ENCODE peak calls at places on chromosomes 4 and X, in ten cellular contexts. One of them, this sample, is unnamed. For H3K4me1, the result is how much of the 10 kb centered on the place peaks cover.

GRCh38 chrX:140602140-140602539 is 97.3 kb upstream of the SOX3 start:
- DNase-seq in left lung: no peak
- DNase-seq in CD8-positive, alpha-beta T cell: no peak
- DNase-seq in H9: no peak
- DNase-seq in A673: no peak
- DNase-seq in lower lobe of right lung: no peak
- DNase-seq in tibial artery: no peak
- DNase-seq in ovary: no peak
- DNase-seq in thyroid gland: no peak
- DNase-seq in mucosa of descending colon: no peak
- DNase-seq in this sample: no peak

GRCh38 chrX:7972586-7972985 is 45.4 kb upstream of the PNPLA4 start:
- DNase-seq in left lung: no peak
- DNase-seq in CD8-positive, alpha-beta T cell: no peak
- DNase-seq in H9: no peak
- DNase-seq in A673: no peak
- DNase-seq in lower lobe of right lung: no peak
- DNase-seq in tibial artery: no peak
- DNase-seq in ovary: no peak
- DNase-seq in thyroid gland: no peak
- DNase-seq in mucosa of descending colon: no peak
- DNase-seq in this sample: no peak

GRCh38 chr4:14650127-14650526 is 352.2 kb upstream of the CPEB2 start:
- DNase-seq in left lung: no peak
- DNase-seq in CD8-positive, alpha-beta T cell: no peak
- DNase-seq in H9: no peak
- DNase-seq in A673: no peak
- DNase-seq in lower lobe of right lung: no peak
- DNase-seq in tibial artery: no peak
- DNase-seq in ovary: no peak
- DNase-seq in thyroid gland: no peak
- DNase-seq in mucosa of descending colon: no peak
- DNase-seq in this sample: no peak

GRCh38 chr4:187209921-187210613 is 486.4 kb upstream of the FAT1 start:
- DNase-seq in left lung: peak
- DNase-seq in CD8-positive, alpha-beta T cell: no peak
- DNase-seq in H9: no peak
- DNase-seq in A673: no peak
- DNase-seq in lower lobe of right lung: no peak
- DNase-seq in tibial artery: no peak
- DNase-seq in ovary: peak
- DNase-seq in thyroid gland: no peak
- DNase-seq in mucosa of descending colon: no peak
- DNase-seq in this sample: no peak

GRCh38 chrX:8868070-8868795 is 67.0 kb upstream of the FAM9A start:
- DNase-seq in left lung: no peak
- DNase-seq in CD8-positive, alpha-beta T cell: no peak
- DNase-seq in H9: no peak
- DNase-seq in A673: no peak
- DNase-seq in lower lobe of right lung: no peak
- DNase-seq in tibial artery: no peak
- DNase-seq in ovary: no peak
- DNase-seq in thyroid gland: no peak
- DNase-seq in mucosa of descending colon: no peak
- DNase-seq in this sample: no peak

GRCh38 chrX:124518888-124519287 is 172.5 kb downstream of the SH2D1A start:
- DNase-seq in left lung: no peak
- DNase-seq in CD8-positive, alpha-beta T cell: no peak
- DNase-seq in H9: no peak
- DNase-seq in A673: no peak
- DNase-seq in lower lobe of right lung: no peak
- DNase-seq in tibial artery: no peak
- DNase-seq in ovary: no peak
- DNase-seq in thyroid gland: no peak
- DNase-seq in mucosa of descending colon: no peak
- DNase-seq in this sample: no peak

GRCh38 chr4:42568610-42569207 is 88.2 kb downstream of the ATP8A1 start:
- DNase-seq in left lung: peak
- DNase-seq in CD8-positive, alpha-beta T cell: peak
- DNase-seq in H9: peak
- DNase-seq in A673: peak
- DNase-seq in lower lobe of right lung: no peak
- DNase-seq in tibial artery: no peak
- DNase-seq in ovary: no peak
- DNase-seq in thyroid gland: peak
- DNase-seq in mucosa of descending colon: no peak
- DNase-seq in this sample: no peak

GRCh38 chr4:53601251-53601764 is 10.0 kb upstream of the LNX1 start:
- DNase-seq in left lung: no peak
- DNase-seq in CD8-positive, alpha-beta T cell: no peak
- DNase-seq in H9: peak
- DNase-seq in A673: peak
- DNase-seq in lower lobe of right lung: no peak
- DNase-seq in tibial artery: no peak
- DNase-seq in ovary: peak
- DNase-seq in thyroid gland: peak
- DNase-seq in mucosa of descending colon: peak
- DNase-seq in this sample: no peak

GRCh38 chrX:50838820-50839600 is 25.0 kb upstream of the SHROOM4 start:
- DNase-seq in left lung: no peak
- DNase-seq in CD8-positive, alpha-beta T cell: no peak
- DNase-seq in H9: no peak
- DNase-seq in A673: no peak
- DNase-seq in lower lobe of right lung: no peak
- DNase-seq in tibial artery: no peak
- DNase-seq in ovary: no peak
- DNase-seq in thyroid gland: no peak
- DNase-seq in mucosa of descending colon: no peak
- DNase-seq in this sample: no peak

GRCh38 chrX:116409224-116409623 is 27.2 kb upstream of the SLC6A14 start:
- DNase-seq in left lung: no peak
- DNase-seq in CD8-positive, alpha-beta T cell: no peak
- DNase-seq in H9: no peak
- DNase-seq in A673: no peak
- DNase-seq in lower lobe of right lung: no peak
- DNase-seq in tibial artery: no peak
- DNase-seq in ovary: no peak
- DNase-seq in thyroid gland: no peak
- DNase-seq in mucosa of descending colon: no peak
- DNase-seq in this sample: no peak

GRCh38 chrX:9153299-9153698 is 119.4 kb upstream of the FAM9B start:
- DNase-seq in left lung: no peak
- DNase-seq in CD8-positive, alpha-beta T cell: no peak
- DNase-seq in H9: no peak
- DNase-seq in A673: peak
- DNase-seq in lower lobe of right lung: no peak
- DNase-seq in tibial artery: no peak
- DNase-seq in ovary: no peak
- DNase-seq in thyroid gland: no peak
- DNase-seq in mucosa of descending colon: no peak
- DNase-seq in this sample: no peak

GRCh38 chr4:3045500-3045850 is 28.9 kb downstream of the HTT-AS start:
- DNase-seq in left lung: peak
- DNase-seq in CD8-positive, alpha-beta T cell: peak
- DNase-seq in H9: no peak
- DNase-seq in A673: no peak
- DNase-seq in lower lobe of right lung: peak
- DNase-seq in tibial artery: peak
- DNase-seq in ovary: no peak
- DNase-seq in thyroid gland: no peak
- DNase-seq in mucosa of descending colon: peak
- DNase-seq in this sample: peak

GRCh38 chr4:73520821-73521220 is 39.3 kb downstream of the AFM start:
- DNase-seq in left lung: no peak
- DNase-seq in CD8-positive, alpha-beta T cell: no peak
- DNase-seq in H9: peak
- DNase-seq in A673: peak
- DNase-seq in lower lobe of right lung: no peak
- DNase-seq in tibial artery: peak
- DNase-seq in ovary: no peak
- DNase-seq in thyroid gland: no peak
- DNase-seq in mucosa of descending colon: no peak
- DNase-seq in this sample: no peak

GRCh38 chr4:143082698-143083097 is 102.0 kb upstream of the USP38 start:
- DNase-seq in left lung: no peak
- DNase-seq in CD8-positive, alpha-beta T cell: no peak
- DNase-seq in H9: no peak
- DNase-seq in A673: no peak
- DNase-seq in lower lobe of right lung: no peak
- DNase-seq in tibial artery: no peak
- DNase-seq in ovary: no peak
- DNase-seq in thyroid gland: no peak
- DNase-seq in mucosa of descending colon: no peak
- DNase-seq in this sample: no peak

GRCh38 chr4:143083811-143084472 is 100.8 kb upstream of the USP38 start:
- DNase-seq in left lung: no peak
- DNase-seq in CD8-positive, alpha-beta T cell: no peak
- DNase-seq in H9: no peak
- DNase-seq in A673: peak
- DNase-seq in lower lobe of right lung: no peak
- DNase-seq in tibial artery: no peak
- DNase-seq in ovary: no peak
- DNase-seq in thyroid gland: no peak
- DNase-seq in mucosa of descending colon: no peak
- DNase-seq in this sample: no peak

GRCh38 chr4:143085644-143086043 is 99.1 kb upstream of the USP38 start:
- DNase-seq in left lung: no peak
- DNase-seq in CD8-positive, alpha-beta T cell: no peak
- DNase-seq in H9: no peak
- DNase-seq in A673: no peak
- DNase-seq in lower lobe of right lung: no peak
- DNase-seq in tibial artery: no peak
- DNase-seq in ovary: no peak
- DNase-seq in thyroid gland: no peak
- DNase-seq in mucosa of descending colon: no peak
- DNase-seq in this sample: no peak

GRCh38 chr4:143084566-143084965 is 100.2 kb upstream of the USP38 start:
- DNase-seq in left lung: no peak
- DNase-seq in CD8-positive, alpha-beta T cell: no peak
- DNase-seq in H9: no peak
- DNase-seq in A673: no peak
- DNase-seq in lower lobe of right lung: no peak
- DNase-seq in tibial artery: no peak
- DNase-seq in ovary: no peak
- DNase-seq in thyroid gland: no peak
- DNase-seq in mucosa of descending colon: no peak
- DNase-seq in this sample: no peak

GRCh38 chr4:143085224-143085623 is 99.5 kb upstream of the USP38 start:
- DNase-seq in left lung: no peak
- DNase-seq in CD8-positive, alpha-beta T cell: no peak
- DNase-seq in H9: no peak
- DNase-seq in A673: peak
- DNase-seq in lower lobe of right lung: no peak
- DNase-seq in tibial artery: no peak
- DNase-seq in ovary: no peak
- DNase-seq in thyroid gland: no peak
- DNase-seq in mucosa of descending colon: no peak
- DNase-seq in this sample: no peak
- H3K4me1 ChIP-seq in left lung: under half
- H3K4me1 ChIP-seq in CD8-positive, alpha-beta T cell: under half
- H3K4me1 ChIP-seq in H9: under half
- H3K4me1 ChIP-seq in A673: under half
- H3K4me1 ChIP-seq in lower lobe of right lung: under half
- H3K4me1 ChIP-seq in tibial artery: under half
- H3K4me1 ChIP-seq in ovary: under half
- H3K4me1 ChIP-seq in thyroid gland: under half
- H3K4me1 ChIP-seq in mucosa of descending colon: under half
- H3K4me1 ChIP-seq in this sample: under half

GRCh38 chr4:38109896-38110295 is 149.7 kb downstream of the PTTG2 start:
- DNase-seq in left lung: no peak
- DNase-seq in CD8-positive, alpha-beta T cell: no peak
- DNase-seq in H9: no peak
- DNase-seq in A673: no peak
- DNase-seq in lower lobe of right lung: no peak
- DNase-seq in tibial artery: no peak
- DNase-seq in ovary: no peak
- DNase-seq in thyroid gland: no peak
- DNase-seq in mucosa of descending colon: no peak
- DNase-seq in this sample: no peak
- H3K4me1 ChIP-seq in left lung: under half
- H3K4me1 ChIP-seq in CD8-positive, alpha-beta T cell: under half
- H3K4me1 ChIP-seq in H9: under half
- H3K4me1 ChIP-seq in A673: under half
- H3K4me1 ChIP-seq in lower lobe of right lung: under half
- H3K4me1 ChIP-seq in tibial artery: under half
- H3K4me1 ChIP-seq in ovary: under half
- H3K4me1 ChIP-seq in thyroid gland: under half
- H3K4me1 ChIP-seq in mucosa of descending colon: under half
- H3K4me1 ChIP-seq in this sample: under half

GRCh38 chrX:47231167-47231566 is 1.6 kb upstream of the USP11 start:
- DNase-seq in left lung: no peak
- DNase-seq in CD8-positive, alpha-beta T cell: no peak
- DNase-seq in H9: no peak
- DNase-seq in A673: no peak
- DNase-seq in lower lobe of right lung: no peak
- DNase-seq in tibial artery: no peak
- DNase-seq in ovary: no peak
- DNase-seq in thyroid gland: no peak
- DNase-seq in mucosa of descending colon: no peak
- DNase-seq in this sample: no peak
- H3K4me1 ChIP-seq in left lung: under half
- H3K4me1 ChIP-seq in CD8-positive, alpha-beta T cell: under half
- H3K4me1 ChIP-seq in H9: under half
- H3K4me1 ChIP-seq in A673: under half
- H3K4me1 ChIP-seq in lower lobe of right lung: under half
- H3K4me1 ChIP-seq in tibial artery: under half
- H3K4me1 ChIP-seq in ovary: under half
- H3K4me1 ChIP-seq in thyroid gland: under half
- H3K4me1 ChIP-seq in mucosa of descending colon: under half
- H3K4me1 ChIP-seq in this sample: under half

GRCh38 chrX:39905946-39906345 is 191.8 kb downstream of the BCOR start:
- DNase-seq in left lung: no peak
- DNase-seq in CD8-positive, alpha-beta T cell: no peak
- DNase-seq in H9: no peak
- DNase-seq in A673: no peak
- DNase-seq in lower lobe of right lung: no peak
- DNase-seq in tibial artery: no peak
- DNase-seq in ovary: peak
- DNase-seq in thyroid gland: no peak
- DNase-seq in mucosa of descending colon: no peak
- DNase-seq in this sample: no peak

GRCh38 chrX:39903937-39904336 is 193.8 kb downstream of the BCOR start:
- DNase-seq in left lung: no peak
- DNase-seq in CD8-positive, alpha-beta T cell: no peak
- DNase-seq in H9: no peak
- DNase-seq in A673: no peak
- DNase-seq in lower lobe of right lung: no peak
- DNase-seq in tibial artery: no peak
- DNase-seq in ovary: peak
- DNase-seq in thyroid gland: no peak
- DNase-seq in mucosa of descending colon: no peak
- DNase-seq in this sample: no peak

GRCh38 chrX:39903343-39903742 is 194.4 kb downstream of the BCOR start:
- DNase-seq in left lung: no peak
- DNase-seq in CD8-positive, alpha-beta T cell: no peak
- DNase-seq in H9: no peak
- DNase-seq in A673: no peak
- DNase-seq in lower lobe of right lung: no peak
- DNase-seq in tibial artery: no peak
- DNase-seq in ovary: no peak
- DNase-seq in thyroid gland: no peak
- DNase-seq in mucosa of descending colon: no peak
- DNase-seq in this sample: no peak

GRCh38 chrX:39904816-39905474 is 192.8 kb downstream of the BCOR start:
- DNase-seq in left lung: no peak
- DNase-seq in CD8-positive, alpha-beta T cell: no peak
- DNase-seq in H9: no peak
- DNase-seq in A673: no peak
- DNase-seq in lower lobe of right lung: no peak
- DNase-seq in tibial artery: no peak
- DNase-seq in ovary: peak
- DNase-seq in thyroid gland: no peak
- DNase-seq in mucosa of descending colon: no peak
- DNase-seq in this sample: no peak

GRCh38 chrX:39905475-39905889 is 192.3 kb downstream of the BCOR start:
- DNase-seq in left lung: no peak
- DNase-seq in CD8-positive, alpha-beta T cell: no peak
- DNase-seq in H9: no peak
- DNase-seq in A673: no peak
- DNase-seq in lower lobe of right lung: no peak
- DNase-seq in tibial artery: no peak
- DNase-seq in ovary: peak
- DNase-seq in thyroid gland: peak
- DNase-seq in mucosa of descending colon: no peak
- DNase-seq in this sample: no peak
- H3K4me1 ChIP-seq in left lung: under half
- H3K4me1 ChIP-seq in CD8-positive, alpha-beta T cell: under half
- H3K4me1 ChIP-seq in H9: under half
- H3K4me1 ChIP-seq in A673: under half
- H3K4me1 ChIP-seq in lower lobe of right lung: under half
- H3K4me1 ChIP-seq in tibial artery: under half
- H3K4me1 ChIP-seq in ovary: under half
- H3K4me1 ChIP-seq in thyroid gland: under half
- H3K4me1 ChIP-seq in mucosa of descending colon: under half
- H3K4me1 ChIP-seq in this sample: under half

This sample was measured in upper lobe of right lung.